ENCODE peak calls at places on chromosomes 4 and X, in four cellular contexts. Z, V, X and U are unnamed samples.

GRCh38 chr4:102007959-102008425 is 217.5 kb downstream of the BANK1 start:
- DNase-seq in Z (no peak), V (peak; percentile 7), X (no peak), U (no peak)

GRCh38 chr4:173360587-173361221 is 10.1 kb upstream of the SAP30 start:
- DNase-seq in V (peak; percentile 39), Z (no peak), X (no peak), U (no peak)

GRCh38 chrX:45769919-45770582 is 569.4 kb upstream of the DIPK2B start:
- DNase-seq in X (peak; percentile 52), V (peak; percentile 87), Z (peak; percentile 32), U (peak; percentile 55)

GRCh38 chr4:150181536-150181935 is 103.3 kb downstream of the DCLK2 start:
- DNase-seq in V (no peak), Z (no peak), X (no peak), U (no peak)

GRCh38 chr4:1200425-1201035 is 28.1 kb upstream of the SPON2 start:
- DNase-seq in Z (no peak), V (peak; percentile 90), X (peak; percentile 27), U (peak; percentile 22)

GRCh38 chr4:55397521-55398321 is 2.0 kb downstream of the TMEM165 start:
- DNase-seq in X (no peak), Z (no peak), V (peak; percentile 91), U (no peak)

GRCh38 chr4:7956306-7957112 is 16.8 kb upstream of the AFAP1 start:
- DNase-seq in V (peak; percentile 66), X (no peak), Z (no peak), U (no peak)

GRCh38 chr4:4387531-4388311 is 819 bp downstream of the NSG1 start:
- DNase-seq in V (peak; percentile 18), Z (no peak), X (no peak), U (peak; percentile 22)

GRCh38 chrX:63751481-63751880 is 33.5 kb downstream of the ARHGEF9 start:
- DNase-seq in Z (no peak), X (no peak), V (no peak), U (no peak)

GRCh38 chr4:73603854-73604584 is 16.2 kb downstream of the RASSF6 start:
- DNase-seq in Z (no peak), X (no peak), V (no peak), U (no peak)

GRCh38 chrX:1212532-1212931 is at the start of gene CRLF2:
- DNase-seq in V (peak; percentile 25), Z (peak; percentile 53), X (peak; percentile 41), U (peak; percentile 35)

GRCh38 chr4:125428832-125429231 is 114.1 kb downstream of the FAT4 start:
- DNase-seq in Z (no peak), X (no peak), V (no peak), U (no peak)

GRCh38 chr4:81030617-81031388 is at the start of gene BMP3:
- DNase-seq in Z (no peak), X (peak; percentile 24), V (peak; percentile 69), U (peak; percentile 6)

GRCh38 chr4:168797176-168797575 is 212.9 kb downstream of the CBR4 start:
- DNase-seq in Z (no peak), X (no peak), V (peak; percentile 85), U (no peak)

GRCh38 chr4:26331380-26331945 is 10.6 kb downstream of the RBPJ start:
- DNase-seq in V (no peak), Z (no peak), X (no peak), U (no peak)

GRCh38 chr4:7419961-7420660 is 14.6 kb downstream of the PSAPL1 start:
- DNase-seq in X (peak; percentile 7), V (no peak), Z (no peak), U (no peak)

GRCh38 chr4:178781779-178782178 is 1339.5 kb upstream of the AGA start:
- DNase-seq in X (no peak), V (no peak), Z (no peak), U (no peak)

GRCh38 chr4:48017108-48017527 is 546 bp downstream of the NIPAL1 start:
- DNase-seq in X (peak; percentile 72), V (peak; percentile 75), Z (peak; percentile 12), U (peak; percentile 73)

GRCh38 chr4:98746936-98747658 is 88.7 kb upstream of the TSPAN5 start:
- DNase-seq in V (no peak), Z (no peak), X (no peak), U (no peak)

GRCh38 chr4:182212211-182212761 is 30.9 kb upstream of the TENM3 start:
- DNase-seq in V (peak; percentile 78), X (no peak), Z (no peak), U (no peak)

GRCh38 chr4:155085843-155086530 is 122.4 kb upstream of the NPY2R start:
- DNase-seq in X (no peak), V (peak; percentile 35), Z (no peak), U (no peak)

GRCh38 chrX:15500497-15500966 is at the start of gene BMX:
- DNase-seq in X (no peak), Z (no peak), V (no peak), U (no peak)

GRCh38 chrX:40864972-40865371 is 129.6 kb upstream of the MED14 start:
- DNase-seq in Z (no peak), X (no peak), V (peak; percentile 50), U (no peak)

GRCh38 chr4:143337600-143338287 is 1.1 kb downstream of the GAB1 start:
- DNase-seq in V (peak; percentile 79), Z (no peak), X (peak; percentile 24), U (no peak)

GRCh38 chr4:118968813-118969212 is 80.2 kb downstream of the SYNPO2 start:
- DNase-seq in V (peak; percentile 27), Z (no peak), X (no peak), U (no peak)

GRCh38 chr4:6200011-6200921 is at the start of gene JAKMIP1:
- DNase-seq in X (peak; percentile 92), Z (peak; percentile 85), V (peak; percentile 71), U (peak; percentile 88)

GRCh38 chr4:15920723-15921591 is 17.6 kb downstream of the FGFBP1 start:
- DNase-seq in Z (no peak), X (no peak), V (peak; percentile 92), U (no peak)

GRCh38 chrX:103718120-103718519 is 7.4 kb downstream of the TMEM31 start:
- DNase-seq in X (no peak), Z (no peak), V (no peak), U (no peak)

GRCh38 chr4:6902318-6903042 is 7.1 kb upstream of the TBC1D14 start:
- DNase-seq in X (no peak), Z (no peak), V (no peak), U (no peak)

GRCh38 chrX:9644335-9644734 is 121.3 kb downstream of the GPR143 start:
- DNase-seq in X (peak; percentile 44), V (no peak), Z (peak; percentile 57), U (peak; percentile 49)

GRCh38 chrX:351736-352135 is 33.1 kb upstream of the GTPBP6 start:
- DNase-seq in X (no peak), Z (no peak), V (no peak), U (no peak)

GRCh38 chr4:30269850-30270249 is 450.3 kb upstream of the PCDH7 start:
- DNase-seq in V (no peak), X (no peak), Z (no peak), U (no peak)

GRCh38 chr4:1008840-1009646 is 2.4 kb upstream of the FGFRL1 start:
- DNase-seq in X (peak; percentile 52), Z (peak; percentile 43), V (peak; percentile 29), U (peak; percentile 29)

GRCh38 chrX:100895365-100896075 is 21.4 kb upstream of the NOX1 start:
- DNase-seq in Z (peak; percentile 13), V (peak; percentile 53), X (peak; percentile 21), U (peak; percentile 2)

GRCh38 chr4:112651641-112652040 is 14.7 kb downstream of the LARP7 start:
- DNase-seq in Z (no peak), X (no peak), V (no peak), U (no peak)

GRCh38 chr4:26860922-26861433 is 337 bp downstream of the STIM2 start:
- DNase-seq in Z (peak; percentile 39), X (peak; percentile 63), V (peak; percentile 75), U (peak; percentile 54)

GRCh38 chrX:40097492-40098263 is at the start of gene BCOR:
- DNase-seq in X (peak; percentile 77), Z (peak; percentile 80), V (peak; percentile 74), U (peak; percentile 75)

GRCh38 chr4:152983221-152983620 is 47.1 kb downstream of the FHDC1 start:
- DNase-seq in Z (no peak), X (no peak), V (no peak), U (no peak)